ENCODE peak calls at places on chromosomes 1 and 21, in seven cellular contexts. One of them, this sample, is unnamed.

GRCh38 chr1:67135354-67135753 is 584 bp upstream of the C1orf141 start:
- DNase-seq in left cardiac atrium: no peak
- DNase-seq in NCI-H1417: no peak
- DNase-seq in activated CD8-positive, alpha-beta memory T cell treated with anti-CD3 and anti-CD28 coated beads, Interleukin-2, amount 50 U/mL, for 48 hours: no peak
- DNase-seq in neural crest cell: no peak
- DNase-seq in COR-L47: no peak
- DNase-seq in AML-193: peak; percentile 18
- DNase-seq in this sample: no peak

GRCh38 chr1:11352058-11352715 is 79.2 kb downstream of the UBIAD1 start:
- DNase-seq in COR-L47: no peak
- DNase-seq in left cardiac atrium: no peak
- DNase-seq in AML-193: no peak
- DNase-seq in NCI-H1417: no peak
- DNase-seq in neural crest cell: no peak
- DNase-seq in activated CD8-positive, alpha-beta memory T cell treated with anti-CD3 and anti-CD28 coated beads, Interleukin-2, amount 50 U/mL, for 48 hours: no peak
- DNase-seq in this sample: no peak

GRCh38 chr1:63326106-63326472 is 3.7 kb downstream of the FOXD3 start:
- DNase-seq in NCI-H1417: no peak
- DNase-seq in activated CD8-positive, alpha-beta memory T cell treated with anti-CD3 and anti-CD28 coated beads, Interleukin-2, amount 50 U/mL, for 48 hours: peak; percentile 54
- DNase-seq in COR-L47: no peak
- DNase-seq in AML-193: no peak
- DNase-seq in neural crest cell: peak; percentile 35
- DNase-seq in left cardiac atrium: no peak
- DNase-seq in this sample: no peak

GRCh38 chr21:37292946-37293345 is 25.8 kb upstream of the VPS26C start:
- DNase-seq in left cardiac atrium: no peak
- DNase-seq in neural crest cell: no peak
- DNase-seq in COR-L47: no peak
- DNase-seq in NCI-H1417: no peak
- DNase-seq in AML-193: no peak
- DNase-seq in activated CD8-positive, alpha-beta memory T cell treated with anti-CD3 and anti-CD28 coated beads, Interleukin-2, amount 50 U/mL, for 48 hours: no peak
- DNase-seq in this sample: no peak

GRCh38 chr21:43802713-43803313 is 13.4 kb downstream of the RRP1 start:
- DNase-seq in neural crest cell: no peak
- DNase-seq in COR-L47: no peak
- DNase-seq in AML-193: no peak
- DNase-seq in activated CD8-positive, alpha-beta memory T cell treated with anti-CD3 and anti-CD28 coated beads, Interleukin-2, amount 50 U/mL, for 48 hours: no peak
- DNase-seq in NCI-H1417: no peak
- DNase-seq in left cardiac atrium: peak; percentile 14
- DNase-seq in this sample: no peak

GRCh38 chr1:36342426-36343185 is 19.2 kb upstream of the EVA1B start:
- DNase-seq in neural crest cell: no peak
- DNase-seq in COR-L47: no peak
- DNase-seq in AML-193: peak; percentile 45
- DNase-seq in NCI-H1417: peak; percentile 13
- DNase-seq in activated CD8-positive, alpha-beta memory T cell treated with anti-CD3 and anti-CD28 coated beads, Interleukin-2, amount 50 U/mL, for 48 hours: peak; percentile 74
- DNase-seq in left cardiac atrium: no peak
- DNase-seq in this sample: peak; percentile 62

GRCh38 chr1:6497215-6497866 is 5.9 kb upstream of the PLEKHG5 start:
- DNase-seq in left cardiac atrium: no peak
- DNase-seq in neural crest cell: peak; percentile 65
- DNase-seq in AML-193: no peak
- DNase-seq in activated CD8-positive, alpha-beta memory T cell treated with anti-CD3 and anti-CD28 coated beads, Interleukin-2, amount 50 U/mL, for 48 hours: peak; percentile 75
- DNase-seq in COR-L47: peak; percentile 45
- DNase-seq in NCI-H1417: peak; percentile 24
- DNase-seq in this sample: peak; percentile 51

GRCh38 chr1:27574871-27575831 is 28.8 kb downstream of the AHDC1 start:
- DNase-seq in neural crest cell: peak; percentile 52
- DNase-seq in AML-193: no peak
- DNase-seq in NCI-H1417: peak; percentile 65
- DNase-seq in left cardiac atrium: peak; percentile 86
- DNase-seq in activated CD8-positive, alpha-beta memory T cell treated with anti-CD3 and anti-CD28 coated beads, Interleukin-2, amount 50 U/mL, for 48 hours: no peak
- DNase-seq in COR-L47: peak; percentile 83
- DNase-seq in this sample: peak; percentile 87

GRCh38 chr1:241600496-241600901 is 39.7 kb downstream of the CHML start:
- DNase-seq in activated CD8-positive, alpha-beta memory T cell treated with anti-CD3 and anti-CD28 coated beads, Interleukin-2, amount 50 U/mL, for 48 hours: no peak
- DNase-seq in COR-L47: no peak
- DNase-seq in neural crest cell: no peak
- DNase-seq in AML-193: no peak
- DNase-seq in left cardiac atrium: no peak
- DNase-seq in NCI-H1417: no peak
- DNase-seq in this sample: no peak

GRCh38 chr1:51303315-51303714 is 27.0 kb downstream of the TTC39A start:
- DNase-seq in activated CD8-positive, alpha-beta memory T cell treated with anti-CD3 and anti-CD28 coated beads, Interleukin-2, amount 50 U/mL, for 48 hours: no peak
- DNase-seq in NCI-H1417: no peak
- DNase-seq in COR-L47: no peak
- DNase-seq in AML-193: no peak
- DNase-seq in neural crest cell: no peak
- DNase-seq in left cardiac atrium: no peak
- DNase-seq in this sample: no peak

GRCh38 chr1:13828454-13829151 is 128.6 kb downstream of the PRDM2 start:
- DNase-seq in neural crest cell: peak; percentile 19
- DNase-seq in left cardiac atrium: no peak
- DNase-seq in COR-L47: no peak
- DNase-seq in AML-193: no peak
- DNase-seq in NCI-H1417: peak; percentile 21
- DNase-seq in activated CD8-positive, alpha-beta memory T cell treated with anti-CD3 and anti-CD28 coated beads, Interleukin-2, amount 50 U/mL, for 48 hours: no peak
- DNase-seq in this sample: peak; percentile 58

GRCh38 chr1:154334647-154335350 is 9.5 kb downstream of the ATP8B2 start:
- DNase-seq in AML-193: peak; percentile 53
- DNase-seq in NCI-H1417: peak; percentile 94
- DNase-seq in activated CD8-positive, alpha-beta memory T cell treated with anti-CD3 and anti-CD28 coated beads, Interleukin-2, amount 50 U/mL, for 48 hours: peak; percentile 96
- DNase-seq in COR-L47: peak; percentile 65
- DNase-seq in neural crest cell: peak; percentile 85
- DNase-seq in left cardiac atrium: peak; percentile 93
- DNase-seq in this sample: peak; percentile 80

GRCh38 chr1:229119876-229120275 is 151.0 kb upstream of the RAB4A start:
- DNase-seq in left cardiac atrium: no peak
- DNase-seq in AML-193: no peak
- DNase-seq in NCI-H1417: no peak
- DNase-seq in COR-L47: no peak
- DNase-seq in activated CD8-positive, alpha-beta memory T cell treated with anti-CD3 and anti-CD28 coated beads, Interleukin-2, amount 50 U/mL, for 48 hours: no peak
- DNase-seq in neural crest cell: no peak
- DNase-seq in this sample: no peak

GRCh38 chr1:243236604-243237252 is 18.4 kb downstream of the CEP170 start:
- DNase-seq in AML-193: no peak
- DNase-seq in activated CD8-positive, alpha-beta memory T cell treated with anti-CD3 and anti-CD28 coated beads, Interleukin-2, amount 50 U/mL, for 48 hours: no peak
- DNase-seq in NCI-H1417: no peak
- DNase-seq in COR-L47: no peak
- DNase-seq in left cardiac atrium: no peak
- DNase-seq in neural crest cell: no peak
- DNase-seq in this sample: no peak

GRCh38 chr1:12464028-12464427 is 154.0 kb downstream of the DHRS3 start:
- DNase-seq in neural crest cell: no peak
- DNase-seq in COR-L47: no peak
- DNase-seq in activated CD8-positive, alpha-beta memory T cell treated with anti-CD3 and anti-CD28 coated beads, Interleukin-2, amount 50 U/mL, for 48 hours: no peak
- DNase-seq in AML-193: no peak
- DNase-seq in left cardiac atrium: no peak
- DNase-seq in NCI-H1417: no peak
- DNase-seq in this sample: no peak

This sample was measured in ovary.